ENCODE peak calls at places on chromosome 15, in eight cellular contexts. One of them, this sample, is unnamed.

GRCh38 chr15:85495542-85495941 is 115.1 kb downstream of the AKAP13 start:
- DNase-seq in GM23338: no peak
- DNase-seq in mesenchymal stem cell: no peak
- DNase-seq in RWPE1: no peak
- DNase-seq in CD8-positive, alpha-beta T cell: no peak
- DNase-seq in stomach: no peak
- DNase-seq in CD4-positive, alpha-beta T cell: no peak
- DNase-seq in effector memory CD4-positive, alpha-beta T cell: no peak
- DNase-seq in this sample: no peak

GRCh38 chr15:33125883-33126535 is 68.5 kb downstream of the FMN1 start:
- DNase-seq in GM23338: no peak
- DNase-seq in mesenchymal stem cell: no peak
- DNase-seq in RWPE1: no peak
- DNase-seq in CD8-positive, alpha-beta T cell: peak
- DNase-seq in stomach: no peak
- DNase-seq in CD4-positive, alpha-beta T cell: no peak
- DNase-seq in effector memory CD4-positive, alpha-beta T cell: no peak
- DNase-seq in this sample: no peak

GRCh38 chr15:29088666-29089065 is 181.0 kb downstream of the NSMCE3 start:
- DNase-seq in GM23338: no peak
- DNase-seq in mesenchymal stem cell: no peak
- DNase-seq in RWPE1: no peak
- DNase-seq in CD8-positive, alpha-beta T cell: no peak
- DNase-seq in stomach: no peak
- DNase-seq in CD4-positive, alpha-beta T cell: no peak
- DNase-seq in effector memory CD4-positive, alpha-beta T cell: no peak
- DNase-seq in this sample: no peak

GRCh38 chr15:89845305-89845893 is 30.7 kb upstream of the ANPEP start:
- DNase-seq in GM23338: no peak
- DNase-seq in mesenchymal stem cell: peak
- DNase-seq in RWPE1: peak
- DNase-seq in CD8-positive, alpha-beta T cell: no peak
- DNase-seq in stomach: no peak
- DNase-seq in CD4-positive, alpha-beta T cell: no peak
- DNase-seq in effector memory CD4-positive, alpha-beta T cell: no peak
- DNase-seq in this sample: no peak

GRCh38 chr15:64503197-64503596 is 42.8 kb downstream of the ZNF609 start:
- DNase-seq in GM23338: peak
- DNase-seq in mesenchymal stem cell: peak
- DNase-seq in RWPE1: no peak
- DNase-seq in CD8-positive, alpha-beta T cell: no peak
- DNase-seq in stomach: no peak
- DNase-seq in CD4-positive, alpha-beta T cell: no peak
- DNase-seq in effector memory CD4-positive, alpha-beta T cell: no peak
- DNase-seq in this sample: no peak

GRCh38 chr15:26873846-26874245 is 7.0 kb downstream of the GABRA5 start:
- DNase-seq in GM23338: no peak
- DNase-seq in mesenchymal stem cell: no peak
- DNase-seq in RWPE1: no peak
- DNase-seq in CD8-positive, alpha-beta T cell: no peak
- DNase-seq in stomach: no peak
- DNase-seq in CD4-positive, alpha-beta T cell: no peak
- DNase-seq in effector memory CD4-positive, alpha-beta T cell: no peak
- DNase-seq in this sample: no peak

GRCh38 chr15:101210466-101210865 is 41.4 kb downstream of the CHSY1 start:
- DNase-seq in GM23338: no peak
- DNase-seq in mesenchymal stem cell: no peak
- DNase-seq in RWPE1: no peak
- DNase-seq in CD8-positive, alpha-beta T cell: no peak
- DNase-seq in stomach: no peak
- DNase-seq in CD4-positive, alpha-beta T cell: no peak
- DNase-seq in effector memory CD4-positive, alpha-beta T cell: no peak
- DNase-seq in this sample: no peak

GRCh38 chr15:59160880-59161593 is 45.6 kb upstream of the LDHAL6B start:
- DNase-seq in GM23338: peak
- DNase-seq in mesenchymal stem cell: peak
- DNase-seq in RWPE1: no peak
- DNase-seq in CD8-positive, alpha-beta T cell: no peak
- DNase-seq in stomach: no peak
- DNase-seq in CD4-positive, alpha-beta T cell: no peak
- DNase-seq in effector memory CD4-positive, alpha-beta T cell: peak
- DNase-seq in this sample: peak

GRCh38 chr15:77305953-77306352 is 114.0 kb downstream of the PEAK1 start:
- DNase-seq in GM23338: no peak
- DNase-seq in mesenchymal stem cell: no peak
- DNase-seq in RWPE1: no peak
- DNase-seq in CD8-positive, alpha-beta T cell: no peak
- DNase-seq in stomach: no peak
- DNase-seq in CD4-positive, alpha-beta T cell: no peak
- DNase-seq in effector memory CD4-positive, alpha-beta T cell: no peak
- DNase-seq in this sample: no peak

GRCh38 chr15:43150171-43150929 is 17.0 kb downstream of the TMEM62 start:
- DNase-seq in GM23338: peak
- DNase-seq in mesenchymal stem cell: peak
- DNase-seq in RWPE1: peak
- DNase-seq in CD8-positive, alpha-beta T cell: no peak
- DNase-seq in stomach: no peak
- DNase-seq in CD4-positive, alpha-beta T cell: no peak
- DNase-seq in effector memory CD4-positive, alpha-beta T cell: no peak
- DNase-seq in this sample: no peak

GRCh38 chr15:38961886-38962285 is 397.3 kb upstream of the RASGRP1 start:
- DNase-seq in GM23338: no peak
- DNase-seq in mesenchymal stem cell: no peak
- DNase-seq in RWPE1: no peak
- DNase-seq in CD8-positive, alpha-beta T cell: no peak
- DNase-seq in stomach: no peak
- DNase-seq in CD4-positive, alpha-beta T cell: no peak
- DNase-seq in effector memory CD4-positive, alpha-beta T cell: no peak
- DNase-seq in this sample: no peak

GRCh38 chr15:65377105-65377975 is 462 bp downstream of the IGDCC3 start:
- DNase-seq in GM23338: peak
- DNase-seq in mesenchymal stem cell: peak
- DNase-seq in RWPE1: no peak
- DNase-seq in CD8-positive, alpha-beta T cell: no peak
- DNase-seq in stomach: no peak
- DNase-seq in CD4-positive, alpha-beta T cell: no peak
- DNase-seq in effector memory CD4-positive, alpha-beta T cell: no peak
- DNase-seq in this sample: no peak

GRCh38 chr15:101038327-101039003 is 119.3 kb downstream of the LRRK1 start:
- DNase-seq in GM23338: no peak
- DNase-seq in mesenchymal stem cell: no peak
- DNase-seq in RWPE1: no peak
- DNase-seq in CD8-positive, alpha-beta T cell: peak
- DNase-seq in stomach: peak
- DNase-seq in CD4-positive, alpha-beta T cell: no peak
- DNase-seq in effector memory CD4-positive, alpha-beta T cell: no peak
- DNase-seq in this sample: no peak

GRCh38 chr15:89446260-89446891 is 50.0 kb downstream of the RHCG start:
- DNase-seq in GM23338: no peak
- DNase-seq in mesenchymal stem cell: no peak
- DNase-seq in RWPE1: no peak
- DNase-seq in CD8-positive, alpha-beta T cell: no peak
- DNase-seq in stomach: no peak
- DNase-seq in CD4-positive, alpha-beta T cell: no peak
- DNase-seq in effector memory CD4-positive, alpha-beta T cell: no peak
- DNase-seq in this sample: no peak

GRCh38 chr15:81373996-81374395 is at the start of gene TMC3:
- DNase-seq in GM23338: no peak
- DNase-seq in mesenchymal stem cell: no peak
- DNase-seq in RWPE1: no peak
- DNase-seq in CD8-positive, alpha-beta T cell: no peak
- DNase-seq in stomach: no peak
- DNase-seq in CD4-positive, alpha-beta T cell: no peak
- DNase-seq in effector memory CD4-positive, alpha-beta T cell: no peak
- DNase-seq in this sample: no peak

GRCh38 chr15:30043211-30043655 is 39.5 kb upstream of the GOLGA8J start:
- DNase-seq in GM23338: no peak
- DNase-seq in mesenchymal stem cell: peak
- DNase-seq in RWPE1: peak
- DNase-seq in CD8-positive, alpha-beta T cell: no peak
- DNase-seq in stomach: no peak
- DNase-seq in CD4-positive, alpha-beta T cell: no peak
- DNase-seq in effector memory CD4-positive, alpha-beta T cell: no peak
- DNase-seq in this sample: peak

GRCh38 chr15:95202569-95203349 is 971.4 kb downstream of the MCTP2 start:
- DNase-seq in GM23338: no peak
- DNase-seq in mesenchymal stem cell: no peak
- DNase-seq in RWPE1: no peak
- DNase-seq in CD8-positive, alpha-beta T cell: no peak
- DNase-seq in stomach: no peak
- DNase-seq in CD4-positive, alpha-beta T cell: no peak
- DNase-seq in effector memory CD4-positive, alpha-beta T cell: no peak
- DNase-seq in this sample: no peak

GRCh38 chr15:75456710-75457109 is 5.2 kb upstream of the SIN3A start:
- DNase-seq in GM23338: peak
- DNase-seq in mesenchymal stem cell: peak
- DNase-seq in RWPE1: no peak
- DNase-seq in CD8-positive, alpha-beta T cell: no peak
- DNase-seq in stomach: no peak
- DNase-seq in CD4-positive, alpha-beta T cell: no peak
- DNase-seq in effector memory CD4-positive, alpha-beta T cell: no peak
- DNase-seq in this sample: peak

GRCh38 chr15:57259511-57260143 is 116.7 kb upstream of the CGNL1 start:
- DNase-seq in GM23338: peak
- DNase-seq in mesenchymal stem cell: no peak
- DNase-seq in RWPE1: no peak
- DNase-seq in CD8-positive, alpha-beta T cell: no peak
- DNase-seq in stomach: no peak
- DNase-seq in CD4-positive, alpha-beta T cell: no peak
- DNase-seq in effector memory CD4-positive, alpha-beta T cell: no peak
- DNase-seq in this sample: peak

GRCh38 chr15:58951388-58952060 is 18.0 kb upstream of the SLTM start:
- DNase-seq in GM23338: no peak
- DNase-seq in mesenchymal stem cell: no peak
- DNase-seq in RWPE1: peak
- DNase-seq in CD8-positive, alpha-beta T cell: no peak
- DNase-seq in stomach: no peak
- DNase-seq in CD4-positive, alpha-beta T cell: no peak
- DNase-seq in effector memory CD4-positive, alpha-beta T cell: no peak
- DNase-seq in this sample: no peak

GRCh38 chr15:41544650-41545015 is 576 bp upstream of the RPAP1 start:
- DNase-seq in GM23338: no peak
- DNase-seq in mesenchymal stem cell: no peak
- DNase-seq in RWPE1: no peak
- DNase-seq in CD8-positive, alpha-beta T cell: peak
- DNase-seq in stomach: peak
- DNase-seq in CD4-positive, alpha-beta T cell: no peak
- DNase-seq in effector memory CD4-positive, alpha-beta T cell: no peak
- DNase-seq in this sample: no peak

GRCh38 chr15:41545218-41545617 is 1.2 kb upstream of the RPAP1 start:
- DNase-seq in GM23338: no peak
- DNase-seq in mesenchymal stem cell: no peak
- DNase-seq in RWPE1: no peak
- DNase-seq in CD8-positive, alpha-beta T cell: no peak
- DNase-seq in stomach: no peak
- DNase-seq in CD4-positive, alpha-beta T cell: no peak
- DNase-seq in effector memory CD4-positive, alpha-beta T cell: no peak
- DNase-seq in this sample: no peak

GRCh38 chr15:41546846-41547786 is 3.1 kb upstream of the RPAP1 start:
- DNase-seq in GM23338: no peak
- DNase-seq in mesenchymal stem cell: peak
- DNase-seq in RWPE1: no peak
- DNase-seq in CD8-positive, alpha-beta T cell: no peak
- DNase-seq in stomach: no peak
- DNase-seq in CD4-positive, alpha-beta T cell: no peak
- DNase-seq in effector memory CD4-positive, alpha-beta T cell: no peak
- DNase-seq in this sample: no peak

DNA sequence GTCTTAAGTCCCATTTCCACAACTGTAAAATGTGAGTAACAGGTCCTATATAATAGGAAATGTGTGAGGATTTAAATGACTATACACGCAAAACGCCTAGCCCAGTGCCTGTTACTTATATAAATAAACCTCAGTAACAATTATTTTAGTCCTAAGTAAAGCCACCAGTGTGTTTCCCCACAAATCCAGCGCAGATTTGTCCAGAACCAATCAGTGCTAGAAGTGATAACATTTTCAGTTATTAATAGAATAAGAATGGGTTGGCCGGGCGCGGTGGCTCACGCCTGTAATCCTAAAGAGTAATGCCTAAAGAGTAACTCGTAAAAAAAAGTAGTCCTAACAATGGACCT is 561 bp downstream of the RPAP1 start:
- DNase-seq in GM23338: no peak
- DNase-seq in mesenchymal stem cell: no peak
- DNase-seq in RWPE1: no peak
- DNase-seq in CD8-positive, alpha-beta T cell: no peak
- DNase-seq in stomach: no peak
- DNase-seq in CD4-positive, alpha-beta T cell: no peak
- DNase-seq in effector memory CD4-positive, alpha-beta T cell: no peak
- DNase-seq in this sample: no peak
- H3K27ac ChIP-seq in GM23338: peak
- H3K27ac ChIP-seq in mesenchymal stem cell: no peak
- H3K27ac ChIP-seq in RWPE1: peak
- H3K27ac ChIP-seq in CD8-positive, alpha-beta T cell: peak
- H3K27ac ChIP-seq in stomach: peak
- H3K27ac ChIP-seq in CD4-positive, alpha-beta T cell: peak
- H3K27ac ChIP-seq in effector memory CD4-positive, alpha-beta T cell: peak
- H3K27ac ChIP-seq in this sample: no peak

GRCh38 chr15:96352594-96353377 is 22.3 kb downstream of the NR2F2 start:
- DNase-seq in GM23338: peak
- DNase-seq in mesenchymal stem cell: peak
- DNase-seq in RWPE1: no peak
- DNase-seq in CD8-positive, alpha-beta T cell: no peak
- DNase-seq in stomach: no peak
- DNase-seq in CD4-positive, alpha-beta T cell: no peak
- DNase-seq in effector memory CD4-positive, alpha-beta T cell: no peak
- DNase-seq in this sample: no peak
- H3K27ac ChIP-seq in GM23338: no peak
- H3K27ac ChIP-seq in mesenchymal stem cell: peak
- H3K27ac ChIP-seq in RWPE1: no peak
- H3K27ac ChIP-seq in CD8-positive, alpha-beta T cell: no peak
- H3K27ac ChIP-seq in stomach: peak
- H3K27ac ChIP-seq in CD4-positive, alpha-beta T cell: no peak
- H3K27ac ChIP-seq in effector memory CD4-positive, alpha-beta T cell: no peak
- H3K27ac ChIP-seq in this sample: no peak

GRCh38 chr15:60389261-60390077 is 8.3 kb downstream of the ANXA2 start:
- DNase-seq in GM23338: no peak
- DNase-seq in mesenchymal stem cell: peak
- DNase-seq in RWPE1: no peak
- DNase-seq in CD8-positive, alpha-beta T cell: no peak
- DNase-seq in stomach: no peak
- DNase-seq in CD4-positive, alpha-beta T cell: no peak
- DNase-seq in effector memory CD4-positive, alpha-beta T cell: peak
- DNase-seq in this sample: no peak
- H3K27ac ChIP-seq in GM23338: no peak
- H3K27ac ChIP-seq in mesenchymal stem cell: peak
- H3K27ac ChIP-seq in RWPE1: no peak
- H3K27ac ChIP-seq in CD8-positive, alpha-beta T cell: no peak
- H3K27ac ChIP-seq in stomach: peak
- H3K27ac ChIP-seq in CD4-positive, alpha-beta T cell: no peak
- H3K27ac ChIP-seq in effector memory CD4-positive, alpha-beta T cell: peak
- H3K27ac ChIP-seq in this sample: no peak

DNA sequence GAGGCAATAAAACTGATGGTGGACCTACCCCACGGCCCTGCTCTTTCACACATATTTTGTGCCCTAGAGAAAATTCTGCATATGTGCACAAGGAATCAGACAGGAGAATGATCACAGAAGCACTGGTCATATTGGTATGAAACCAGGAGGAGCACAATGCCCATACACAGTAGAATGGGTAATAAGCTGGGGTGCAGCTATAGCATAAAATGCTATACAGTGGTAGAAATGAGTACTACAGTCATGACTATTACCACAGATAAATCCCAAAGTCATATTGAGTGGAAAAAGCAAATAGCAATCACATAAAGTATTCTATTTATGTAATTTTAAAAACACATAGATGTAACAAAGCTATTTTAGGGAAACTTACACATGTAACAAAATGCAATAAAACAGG is 175.9 kb upstream of the SLC24A5 start:
- DNase-seq in GM23338: no peak
- DNase-seq in mesenchymal stem cell: no peak
- DNase-seq in RWPE1: no peak
- DNase-seq in CD8-positive, alpha-beta T cell: no peak
- DNase-seq in stomach: no peak
- DNase-seq in CD4-positive, alpha-beta T cell: no peak
- DNase-seq in effector memory CD4-positive, alpha-beta T cell: no peak
- DNase-seq in this sample: no peak
- H3K27ac ChIP-seq in GM23338: no peak
- H3K27ac ChIP-seq in mesenchymal stem cell: no peak
- H3K27ac ChIP-seq in RWPE1: no peak
- H3K27ac ChIP-seq in CD8-positive, alpha-beta T cell: no peak
- H3K27ac ChIP-seq in stomach: no peak
- H3K27ac ChIP-seq in CD4-positive, alpha-beta T cell: no peak
- H3K27ac ChIP-seq in effector memory CD4-positive, alpha-beta T cell: no peak
- H3K27ac ChIP-seq in this sample: no peak

This sample was measured in Karpas-422.